ENCODE peak calls at places on chromosomes 1 and 21, in ten cellular contexts. R, J, I, F, N, C, B, W, A and T are unnamed samples.

GRCh38 chr1:8706995-8707396 is 110.4 kb downstream of the RERE start:
- DNase-seq in B (peak), J (no peak), R (peak), A (no peak), N (no peak), W (peak), I (peak), F (no peak), C (no peak), T (peak)

GRCh38 chr1:178487070-178487615 is 9.6 kb downstream of the CLEC20A start:
- DNase-seq in I (no peak), A (no peak), R (no peak), F (no peak), B (no peak), J (no peak), C (no peak), W (no peak), N (no peak), T (no peak)

GRCh38 chr1:56473582-56474270 is 105.6 kb downstream of the PLPP3 start:
- DNase-seq in R (peak), I (no peak), N (no peak), W (no peak), J (peak), B (no peak), F (peak), A (no peak), C (no peak), T (no peak)

GRCh38 chr1:31326461-31326860 is 29.6 kb downstream of the ZCCHC17 start:
- DNase-seq in B (no peak), C (no peak), N (no peak), R (peak), J (no peak), F (no peak), I (no peak), W (no peak), A (no peak), T (peak)

GRCh38 chr1:204599596-204599995 is 83.4 kb downstream of the MDM4 start:
- DNase-seq in N (no peak), R (no peak), I (no peak), F (no peak), A (no peak), J (no peak), B (no peak), W (no peak), C (no peak), T (no peak)

GRCh38 chr21:42674351-42674940 is 21.0 kb downstream of the PDE9A start:
- DNase-seq in J (no peak), R (no peak), C (no peak), F (no peak), I (peak), A (no peak), N (no peak), W (no peak), B (no peak), T (peak)

GRCh38 chr1:45952072-45952471 is 148.7 kb downstream of the MAST2 start:
- DNase-seq in B (no peak), F (no peak), N (no peak), W (no peak), C (no peak), A (no peak), R (no peak), J (no peak), I (no peak), T (no peak)

GRCh38 chr1:15690317-15690716 is 6.2 kb downstream of the PLEKHM2 start:
- DNase-seq in C (no peak), B (no peak), N (no peak), A (no peak), I (no peak), R (no peak), F (no peak), J (no peak), W (no peak), T (no peak)

GRCh38 chr1:26574018-26574417 is 44.5 kb downstream of the RPS6KA1 start:
- DNase-seq in B (peak), N (no peak), R (no peak), C (no peak), J (no peak), W (no peak), F (no peak), I (no peak), A (no peak), T (no peak)

GRCh38 chr1:208542309-208542708 is 298.1 kb upstream of the PLXNA2 start:
- DNase-seq in F (peak), B (no peak), R (no peak), N (no peak), J (no peak), W (no peak), I (no peak), C (no peak), A (no peak), T (no peak)

GRCh38 chr1:109199710-109200109 is 14.0 kb upstream of the SARS1 start:
- DNase-seq in B (no peak), N (no peak), F (no peak), R (no peak), I (no peak), J (no peak), A (no peak), C (no peak), W (no peak), T (no peak)

GRCh38 chr1:90396917-90397316 is 320.2 kb downstream of the BARHL2 start:
- DNase-seq in J (no peak), C (no peak), R (no peak), W (no peak), N (no peak), F (no peak), A (no peak), B (no peak), I (no peak), T (no peak)

GRCh38 chr1:153357076-153357852 is 390 bp upstream of the S100A9 start:
- DNase-seq in W (no peak), C (no peak), N (peak), B (no peak), I (no peak), F (no peak), J (no peak), A (no peak), R (no peak), T (no peak)

GRCh38 chr1:95003433-95003738 is 69.4 kb downstream of the ALG14 start:
- DNase-seq in N (no peak), C (no peak), F (peak), I (no peak), R (no peak), A (no peak), W (no peak), B (peak), J (no peak), T (no peak)

GRCh38 chr1:73978964-73979363 is 219.0 kb downstream of the LRRIQ3 start:
- DNase-seq in B (no peak), J (no peak), R (no peak), W (no peak), I (no peak), N (no peak), C (no peak), F (no peak), A (no peak), T (no peak)

GRCh38 chr21:42315296-42315891 is at the start of gene TFF3:
- DNase-seq in B (peak), R (peak), N (no peak), J (no peak), A (no peak), C (no peak), I (peak), W (peak), F (no peak), T (peak)

GRCh38 chr1:186659946-186660472 is 20.2 kb downstream of the PTGS2 start:
- DNase-seq in C (no peak), B (no peak), A (no peak), W (no peak), N (no peak), J (no peak), F (no peak), R (no peak), I (no peak), T (no peak)

GRCh38 chr1:22317231-22317919 is 134.3 kb upstream of the ZBTB40 start:
- DNase-seq in B (peak), J (no peak), C (no peak), W (peak), A (peak), R (no peak), N (no peak), I (no peak), F (peak), T (peak)

GRCh38 chr1:43272161-43272560 is 2.4 kb downstream of the TMEM125 start:
- DNase-seq in F (no peak), B (no peak), I (no peak), W (no peak), R (no peak), A (no peak), N (no peak), J (peak), C (no peak), T (no peak)

GRCh38 chr1:209416009-209416408 is 167.5 kb upstream of the CAMK1G start:
- DNase-seq in A (no peak), R (peak), J (no peak), C (no peak), W (peak), F (peak), B (peak), I (no peak), N (no peak), T (peak)

GRCh38 chr21:35326677-35327076 is 277.6 kb upstream of the RUNX1 start:
- DNase-seq in R (no peak), C (no peak), I (no peak), F (no peak), A (no peak), B (no peak), N (peak), W (no peak), J (no peak), T (no peak)

GRCh38 chr1:32180186-32181060 is 948 bp downstream of the TXLNA start:
- DNase-seq in C (no peak), R (peak), I (no peak), B (peak), J (peak), F (peak), W (peak), A (peak), N (peak), T (peak)